ENCODE peak calls at places on chromosomes 16 and 17, in five cellular contexts. One of them, this sample, is unnamed.

GRCh38 chr17:81466564-81467472 is 45.8 kb downstream of the ACTG1 start:
- DNase-seq in heart left ventricle: no peak
- DNase-seq in transverse colon: no peak
- DNase-seq in prostate gland: no peak
- DNase-seq in tibial nerve: no peak
- DNase-seq in this sample: no peak

GRCh38 chr17:27532269-27533067 is 76.2 kb downstream of the KSR1 start:
- DNase-seq in heart left ventricle: no peak
- DNase-seq in transverse colon: peak; percentile 54
- DNase-seq in prostate gland: no peak
- DNase-seq in tibial nerve: no peak
- DNase-seq in this sample: peak; percentile 22

GRCh38 chr16:53781023-53781605 is 77.2 kb downstream of the FTO start:
- DNase-seq in heart left ventricle: no peak
- DNase-seq in transverse colon: no peak
- DNase-seq in prostate gland: no peak
- DNase-seq in tibial nerve: no peak
- DNase-seq in this sample: no peak

GRCh38 chr16:79658301-79659001 is 57.9 kb upstream of the MAF start:
- DNase-seq in heart left ventricle: no peak
- DNase-seq in transverse colon: no peak
- DNase-seq in prostate gland: peak; percentile 83
- DNase-seq in tibial nerve: no peak
- DNase-seq in this sample: no peak

GRCh38 chr16:50530277-50531236 is 17.6 kb upstream of the NKD1 start:
- DNase-seq in heart left ventricle: no peak
- DNase-seq in transverse colon: no peak
- DNase-seq in prostate gland: peak; percentile 79
- DNase-seq in tibial nerve: no peak
- DNase-seq in this sample: no peak

GRCh38 chr17:65371702-65372101 is 189.7 kb downstream of the AXIN2 start:
- DNase-seq in heart left ventricle: no peak
- DNase-seq in transverse colon: peak; percentile 32
- DNase-seq in prostate gland: peak; percentile 9
- DNase-seq in tibial nerve: no peak
- DNase-seq in this sample: no peak

GRCh38 chr16:23194497-23195221 is 12.1 kb downstream of the SCNN1G start:
- DNase-seq in heart left ventricle: no peak
- DNase-seq in transverse colon: no peak
- DNase-seq in prostate gland: no peak
- DNase-seq in tibial nerve: no peak
- DNase-seq in this sample: no peak

GRCh38 chr17:4554441-4554996 is 665 bp downstream of the MYBBP1A start:
- DNase-seq in heart left ventricle: no peak
- DNase-seq in transverse colon: no peak
- DNase-seq in prostate gland: no peak
- DNase-seq in tibial nerve: no peak
- DNase-seq in this sample: no peak

GRCh38 chr16:75273054-75273925 is 21.9 kb upstream of the BCAR1 start:
- DNase-seq in heart left ventricle: no peak
- DNase-seq in transverse colon: no peak
- DNase-seq in prostate gland: no peak
- DNase-seq in tibial nerve: no peak
- DNase-seq in this sample: no peak

GRCh38 chr17:38870259-38871165 is 654 bp downstream of the LASP1 start:
- DNase-seq in heart left ventricle: peak; percentile 87
- DNase-seq in transverse colon: peak; percentile 83
- DNase-seq in prostate gland: peak; percentile 69
- DNase-seq in tibial nerve: peak; percentile 74
- DNase-seq in this sample: peak; percentile 83

GRCh38 chr17:73489333-73489732 is 154.9 kb downstream of the SDK2 start:
- DNase-seq in heart left ventricle: no peak
- DNase-seq in transverse colon: no peak
- DNase-seq in prostate gland: no peak
- DNase-seq in tibial nerve: no peak
- DNase-seq in this sample: no peak

GRCh38 chr16:19783363-19783762 is 65.3 kb downstream of the IQCK start:
- DNase-seq in heart left ventricle: no peak
- DNase-seq in transverse colon: no peak
- DNase-seq in prostate gland: no peak
- DNase-seq in tibial nerve: no peak
- DNase-seq in this sample: no peak

GRCh38 chr17:29712677-29713076 is 90.0 kb upstream of the CORO6 start:
- DNase-seq in heart left ventricle: no peak
- DNase-seq in transverse colon: no peak
- DNase-seq in prostate gland: no peak
- DNase-seq in tibial nerve: no peak
- DNase-seq in this sample: no peak

GRCh38 chr17:68771867-68772515 is 170.8 kb upstream of the FAM20A start:
- DNase-seq in heart left ventricle: no peak
- DNase-seq in transverse colon: no peak
- DNase-seq in prostate gland: no peak
- DNase-seq in tibial nerve: no peak
- DNase-seq in this sample: peak; percentile 57

GRCh38 chr17:7045492-7046126 is 1.7 kb upstream of the SLC16A11 start:
- DNase-seq in heart left ventricle: no peak
- DNase-seq in transverse colon: peak; percentile 63
- DNase-seq in prostate gland: peak; percentile 55
- DNase-seq in tibial nerve: no peak
- DNase-seq in this sample: peak; percentile 69
- H3K27ac ChIP-seq in heart left ventricle: no peak overlapping the region
- H3K27ac ChIP-seq in transverse colon: peak overlapping the region; percentile 75
- H3K27ac ChIP-seq in prostate gland: peak overlapping the region; percentile 89
- H3K27ac ChIP-seq in tibial nerve: no peak overlapping the region
- H3K27ac ChIP-seq in this sample: no peak overlapping the region

DNA sequence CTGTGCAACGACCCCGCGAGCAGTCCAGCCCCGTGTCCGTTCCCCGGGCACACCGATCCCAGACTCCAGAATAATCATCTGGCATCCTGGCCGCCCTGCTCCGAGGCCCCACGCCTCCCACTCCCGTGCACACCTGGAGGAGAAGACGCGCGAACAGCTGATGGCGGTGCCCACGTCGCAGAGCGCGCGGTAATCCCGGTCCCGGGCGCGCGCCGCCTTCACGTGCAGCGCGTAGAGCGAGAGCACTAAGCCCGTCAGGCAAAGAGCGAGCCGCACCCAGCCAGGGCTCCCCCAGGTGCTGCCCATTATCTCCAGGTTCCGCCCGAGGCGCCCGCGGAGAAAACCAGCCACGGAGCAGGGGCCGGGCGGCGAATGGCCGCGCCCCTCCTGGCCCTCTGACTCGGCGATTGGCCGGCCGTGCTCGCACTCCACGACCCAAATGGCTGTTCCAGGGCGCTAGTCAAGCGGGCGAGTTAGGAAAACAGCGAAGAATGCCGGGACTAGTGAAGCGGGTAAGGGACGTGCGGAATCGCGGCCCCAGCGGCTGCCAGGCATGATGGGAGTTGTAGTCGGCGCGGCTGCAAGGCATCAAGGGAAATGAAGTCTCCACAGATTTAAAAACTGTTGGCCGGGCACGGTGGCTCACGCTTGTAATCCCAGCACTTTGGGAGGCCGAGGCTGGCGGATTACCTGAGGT is at the start of gene VKORC1:
- DNase-seq in heart left ventricle: peak; percentile 96
- DNase-seq in transverse colon: peak; percentile 96
- DNase-seq in prostate gland: peak; percentile 96
- DNase-seq in tibial nerve: peak; percentile 89
- DNase-seq in this sample: peak; percentile 97
- TF ChIP-seq POLR2A in heart left ventricle: no peak
- TF ChIP-seq POLR2A in transverse colon: peak; percentile 61
- TF ChIP-seq POLR2A in prostate gland: peak; percentile 81
- TF ChIP-seq POLR2A in tibial nerve: peak; percentile 5
- TF ChIP-seq POLR2A in this sample: no peak

GRCh38 chr17:1315891-1316403 is 36.5 kb downstream of the TRARG1 start:
- DNase-seq in heart left ventricle: no peak
- DNase-seq in transverse colon: no peak
- DNase-seq in prostate gland: no peak
- DNase-seq in tibial nerve: no peak
- DNase-seq in this sample: no peak
- H3K27ac ChIP-seq in heart left ventricle: no peak overlapping the region
- H3K27ac ChIP-seq in transverse colon: no peak overlapping the region
- H3K27ac ChIP-seq in prostate gland: no peak overlapping the region
- H3K27ac ChIP-seq in tibial nerve: no peak overlapping the region
- H3K27ac ChIP-seq in this sample: no peak overlapping the region

GRCh38 chr17:40341808-40342574 is 22.5 kb downstream of the GJD3 start:
- DNase-seq in heart left ventricle: peak; percentile 92
- DNase-seq in transverse colon: peak; percentile 86
- DNase-seq in prostate gland: peak; percentile 77
- DNase-seq in tibial nerve: peak; percentile 69
- DNase-seq in this sample: peak; percentile 84

GRCh38 chr17:40342575-40343058 is 21.9 kb downstream of the GJD3 start:
- DNase-seq in heart left ventricle: no peak
- DNase-seq in transverse colon: peak; percentile 35
- DNase-seq in prostate gland: no peak
- DNase-seq in tibial nerve: no peak
- DNase-seq in this sample: no peak

GRCh38 chr17:40340327-40340726 is 24.2 kb downstream of the GJD3 start:
- DNase-seq in heart left ventricle: no peak
- DNase-seq in transverse colon: no peak
- DNase-seq in prostate gland: no peak
- DNase-seq in tibial nerve: no peak
- DNase-seq in this sample: no peak

GRCh38 chr17:40339068-40339699 is 25.4 kb downstream of the GJD3 start:
- DNase-seq in heart left ventricle: no peak
- DNase-seq in transverse colon: peak; percentile 9
- DNase-seq in prostate gland: no peak
- DNase-seq in tibial nerve: no peak
- DNase-seq in this sample: peak; percentile 65

DNA sequence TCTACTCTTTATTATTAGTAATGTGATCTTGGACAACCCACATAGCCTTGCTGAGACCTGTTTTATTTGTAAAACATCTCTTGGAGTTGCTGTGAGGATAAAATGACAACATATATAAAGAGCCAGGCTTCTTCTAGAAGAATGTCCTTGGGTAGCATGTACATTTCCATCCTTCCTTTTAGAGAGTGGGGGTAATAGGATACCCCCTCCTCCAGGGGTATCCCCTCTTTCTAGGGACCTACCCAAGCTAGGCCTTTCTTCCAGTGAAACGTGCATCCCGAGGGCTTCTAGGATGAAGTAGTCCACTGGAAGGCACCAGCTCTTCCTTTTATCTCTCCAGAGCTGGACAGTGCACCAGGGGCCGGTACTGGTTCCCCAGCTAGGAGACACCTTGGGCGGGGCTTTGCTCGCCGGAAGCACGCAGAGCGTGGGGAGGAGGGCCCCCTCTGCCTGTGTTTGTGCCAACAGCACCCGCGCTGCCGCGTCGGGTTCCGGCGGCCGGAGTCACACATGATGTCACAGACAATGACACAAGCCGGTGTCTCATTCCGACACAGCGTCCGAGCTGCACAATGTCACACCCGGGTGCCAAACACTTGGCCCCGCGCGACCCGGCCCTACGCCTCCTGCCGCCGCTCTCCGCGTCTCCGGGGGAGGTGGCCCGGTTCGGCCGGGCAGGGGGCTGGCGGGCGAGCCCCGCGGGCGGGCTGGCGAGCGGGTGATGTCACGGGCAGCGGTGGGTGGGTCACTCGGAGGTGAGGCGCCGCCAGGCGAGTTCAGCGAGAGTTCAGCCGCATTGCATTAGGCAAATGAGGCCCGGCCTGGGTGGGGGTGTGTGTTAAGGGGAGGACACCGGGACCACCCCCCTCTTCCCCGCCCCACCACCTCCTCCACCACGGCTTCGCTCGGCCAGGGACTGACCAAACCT is 23.4 kb downstream of the GJD3 start:
- DNase-seq in heart left ventricle: peak; percentile 96
- DNase-seq in transverse colon: peak; percentile 94
- DNase-seq in prostate gland: peak; percentile 87
- DNase-seq in tibial nerve: peak; percentile 85
- DNase-seq in this sample: peak; percentile 93
- TF ChIP-seq POLR2A in heart left ventricle: no peak
- TF ChIP-seq POLR2A in transverse colon: no peak
- TF ChIP-seq POLR2A in prostate gland: peak; percentile 74
- TF ChIP-seq POLR2A in tibial nerve: peak; percentile 72
- TF ChIP-seq POLR2A in this sample: peak; percentile 6

GRCh38 chr17:66545918-66546317 is 243.5 kb downstream of the PRKCA start:
- DNase-seq in heart left ventricle: no peak
- DNase-seq in transverse colon: no peak
- DNase-seq in prostate gland: no peak
- DNase-seq in tibial nerve: no peak
- DNase-seq in this sample: no peak

GRCh38 chr17:66541461-66542182 is 239.2 kb downstream of the PRKCA start:
- DNase-seq in heart left ventricle: no peak
- DNase-seq in transverse colon: no peak
- DNase-seq in prostate gland: no peak
- DNase-seq in tibial nerve: no peak
- DNase-seq in this sample: peak; percentile 30

GRCh38 chr17:66542183-66542966 is 240.0 kb downstream of the PRKCA start:
- DNase-seq in heart left ventricle: no peak
- DNase-seq in transverse colon: no peak
- DNase-seq in prostate gland: no peak
- DNase-seq in tibial nerve: no peak
- DNase-seq in this sample: no peak

GRCh38 chr17:66542967-66543525 is 240.6 kb downstream of the PRKCA start:
- DNase-seq in heart left ventricle: no peak
- DNase-seq in transverse colon: no peak
- DNase-seq in prostate gland: no peak
- DNase-seq in tibial nerve: no peak
- DNase-seq in this sample: no peak

GRCh38 chr17:66543526-66543925 is 241.1 kb downstream of the PRKCA start:
- DNase-seq in heart left ventricle: no peak
- DNase-seq in transverse colon: no peak
- DNase-seq in prostate gland: no peak
- DNase-seq in tibial nerve: no peak
- DNase-seq in this sample: no peak
- H3K27ac ChIP-seq in heart left ventricle: no peak overlapping the region
- H3K27ac ChIP-seq in transverse colon: no peak overlapping the region
- H3K27ac ChIP-seq in prostate gland: no peak overlapping the region
- H3K27ac ChIP-seq in tibial nerve: peak overlapping the region; percentile 91
- H3K27ac ChIP-seq in this sample: no peak overlapping the region

DNA sequence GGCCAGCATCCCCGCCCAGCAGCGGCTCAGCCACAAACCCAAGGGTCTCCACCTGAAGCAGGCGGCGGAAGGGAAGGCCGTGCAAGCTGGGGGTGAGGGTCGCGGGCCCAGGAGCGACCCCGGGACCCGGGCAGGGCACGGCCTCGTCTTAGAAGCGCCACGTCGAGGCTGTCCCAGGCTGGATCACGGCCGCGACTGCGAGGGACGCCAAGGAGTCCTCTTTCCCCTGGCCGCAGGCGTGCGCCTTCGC is 535 bp upstream of the CCNF start:
- DNase-seq in heart left ventricle: no peak
- DNase-seq in transverse colon: no peak
- DNase-seq in prostate gland: no peak
- DNase-seq in tibial nerve: no peak
- DNase-seq in this sample: no peak
- TF ChIP-seq POLR2A in heart left ventricle: no peak
- TF ChIP-seq POLR2A in transverse colon: no peak
- TF ChIP-seq POLR2A in prostate gland: no peak
- TF ChIP-seq POLR2A in tibial nerve: no peak
- TF ChIP-seq POLR2A in this sample: no peak

GRCh38 chr17:10987786-10988185 is 149.9 kb upstream of the PIRT start:
- DNase-seq in heart left ventricle: no peak
- DNase-seq in transverse colon: no peak
- DNase-seq in prostate gland: no peak
- DNase-seq in tibial nerve: no peak
- DNase-seq in this sample: no peak
- H3K27ac ChIP-seq in heart left ventricle: no peak overlapping the region
- H3K27ac ChIP-seq in transverse colon: no peak overlapping the region
- H3K27ac ChIP-seq in prostate gland: no peak overlapping the region
- H3K27ac ChIP-seq in tibial nerve: no peak overlapping the region
- H3K27ac ChIP-seq in this sample: no peak overlapping the region